ENCODE peak calls at places on chromosomes 3 and 15, in seven cellular contexts. E is lower lobe of right lung, O is neural crest cell, S is MM.1S, Y is neural progenitor cell, G is BE2C, F is choroid plexus epithelial cell. X is an unnamed sample.

GRCh38 chr3:59559721-59560514 is 510.1 kb upstream of the CFAP20DC start:
- DNase-seq in E (no peak), O (no peak), S (no peak), Y (peak; percentile 25), G (no peak), F (peak; percentile 98), X (peak; percentile 67)

GRCh38 chr3:71128951-71129350 is 454.6 kb downstream of the FOXP1 start:
- DNase-seq in E (no peak), O (no peak), S (no peak), Y (no peak), G (no peak), F (peak; percentile 66), X (no peak)

GRCh38 chr3:20105513-20106280 is 65.5 kb downstream of the KAT2B start:
- DNase-seq in E (no peak), O (no peak), S (no peak), Y (no peak), G (no peak), F (no peak), X (no peak)

GRCh38 chr15:46409879-46410278 is 775.0 kb downstream of the SQOR start:
- DNase-seq in E (no peak), O (no peak), S (no peak), Y (no peak), G (no peak), F (no peak), X (no peak)

GRCh38 chr3:42686832-42687650 is 1.7 kb downstream of the KLHL40 start:
- DNase-seq in E (no peak), O (no peak), S (no peak), Y (no peak), G (no peak), F (no peak), X (no peak)

GRCh38 chr3:2156244-2156847 is 57.7 kb downstream of the CNTN4 start:
- DNase-seq in E (no peak), O (peak; percentile 60), S (peak; percentile 27), Y (peak; percentile 80), G (peak; percentile 8), F (peak; percentile 1), X (no peak)

GRCh38 chr3:51371943-51372557 is 13.0 kb upstream of the MANF start:
- DNase-seq in E (no peak), O (peak; percentile 69), S (peak; percentile 77), Y (peak; percentile 88), G (peak; percentile 53), F (peak; percentile 92), X (peak; percentile 46)

GRCh38 chr3:169556909-169557308 is 106.6 kb downstream of the MECOM start:
- DNase-seq in E (no peak), O (no peak), S (no peak), Y (no peak), G (no peak), F (no peak), X (no peak)

GRCh38 chr3:129014148-129014547 is 13.0 kb downstream of the EFCC1 start:
- DNase-seq in E (no peak), O (no peak), S (no peak), Y (no peak), G (no peak), F (no peak), X (no peak)

GRCh38 chr15:72042865-72043264 is 75.1 kb downstream of the MYO9A start:
- DNase-seq in E (no peak), O (no peak), S (no peak), Y (no peak), G (no peak), F (no peak), X (no peak)
- TF ChIP-seq CTCF in E (no peak), O (no peak), S (no peak), Y (no peak), G (no peak), F (no peak), X (no peak)

DNA sequence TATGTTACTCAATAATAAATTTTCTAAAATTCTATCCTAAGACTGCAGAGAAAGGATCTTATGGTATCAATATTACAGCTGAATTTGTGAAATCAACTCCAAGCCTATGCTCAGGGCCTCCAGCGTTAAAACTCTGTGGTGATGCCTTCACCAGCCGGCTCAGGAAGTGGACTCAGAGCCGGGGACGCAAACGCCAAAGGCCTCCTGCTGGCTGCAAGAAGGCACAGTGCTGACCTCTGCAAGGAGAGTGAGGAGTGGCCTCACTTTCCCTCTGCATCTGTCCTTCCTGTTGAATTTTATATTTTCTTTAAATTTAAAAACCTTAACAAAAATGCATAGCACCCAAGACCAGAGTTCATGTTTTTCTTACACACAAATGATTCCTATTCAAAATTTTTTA is 48.5 kb downstream of the HERC2 start:
- DNase-seq in E (no peak), O (peak; percentile 25), S (no peak), Y (peak; percentile 51), G (no peak), F (peak; percentile 78), X (no peak)
- TF ChIP-seq CTCF in E (no peak), O (peak; percentile 46), S (no peak), Y (peak; percentile 40), G (peak; percentile 9), F (peak; percentile 69), X (no peak)

DNA sequence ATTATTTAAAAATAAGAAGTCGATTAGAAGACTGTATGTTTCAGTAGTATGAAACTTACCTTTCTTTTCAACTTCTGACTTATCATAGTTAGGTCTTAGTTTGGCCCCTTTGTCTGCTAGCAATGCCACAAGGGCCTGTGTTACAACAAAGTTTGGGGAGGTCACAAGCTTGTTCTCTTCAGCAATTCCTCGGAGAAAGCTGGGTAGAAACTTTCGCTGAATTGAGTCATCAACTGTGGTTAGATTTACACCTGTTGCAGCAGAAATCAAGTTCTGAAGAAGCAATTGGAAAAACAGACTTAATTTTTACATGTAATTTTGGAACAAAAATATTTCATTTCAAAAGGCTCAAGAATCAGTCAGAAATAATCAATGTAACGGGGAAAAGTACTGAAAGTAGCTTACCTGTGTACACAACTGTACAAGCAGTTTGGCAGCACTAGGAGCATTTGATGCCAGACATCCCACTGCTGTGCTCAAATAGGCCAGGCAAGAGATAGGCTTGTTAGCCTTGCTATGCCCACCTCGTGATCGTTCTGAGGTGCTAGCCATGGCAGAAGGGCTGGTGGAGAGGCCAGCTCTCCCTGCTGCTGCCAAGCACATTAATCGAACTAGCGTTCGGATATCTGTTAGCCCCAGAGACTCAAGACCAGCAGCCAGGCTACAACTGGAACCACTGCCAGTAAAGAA is 58.6 kb downstream of the FBXL22 start:
- DNase-seq in E (no peak), O (no peak), S (no peak), Y (no peak), G (no peak), F (no peak), X (no peak)
- TF ChIP-seq CTCF in E (no peak), O (no peak), S (no peak), Y (no peak), G (no peak), F (no peak), X (no peak)

GRCh38 chr15:63048986-63049665 is 6.6 kb downstream of the TPM1 start:
- DNase-seq in E (peak; percentile 70), O (peak; percentile 21), S (peak; percentile 43), Y (peak; percentile 65), G (peak; percentile 67), F (peak; percentile 69), X (no peak)
- TF ChIP-seq CTCF in E (no peak), O (no peak), S (no peak), Y (no peak), G (no peak), F (no peak), X (no peak)

GRCh38 chr15:72774696-72775383 is 8.7 kb downstream of the ADPGK start:
- DNase-seq in E (no peak), O (no peak), S (no peak), Y (no peak), G (no peak), F (no peak), X (no peak)

GRCh38 chr15:72766025-72766424 is 17.5 kb downstream of the ADPGK start:
- DNase-seq in E (no peak), O (no peak), S (no peak), Y (no peak), G (no peak), F (no peak), X (no peak)

GRCh38 chr15:72771329-72771725 is 12.2 kb downstream of the ADPGK start:
- DNase-seq in E (no peak), O (no peak), S (no peak), Y (peak; percentile 36), G (no peak), F (no peak), X (no peak)

GRCh38 chr15:72766780-72767179 is 16.8 kb downstream of the ADPGK start:
- DNase-seq in E (no peak), O (no peak), S (no peak), Y (no peak), G (no peak), F (no peak), X (no peak)

DNA sequence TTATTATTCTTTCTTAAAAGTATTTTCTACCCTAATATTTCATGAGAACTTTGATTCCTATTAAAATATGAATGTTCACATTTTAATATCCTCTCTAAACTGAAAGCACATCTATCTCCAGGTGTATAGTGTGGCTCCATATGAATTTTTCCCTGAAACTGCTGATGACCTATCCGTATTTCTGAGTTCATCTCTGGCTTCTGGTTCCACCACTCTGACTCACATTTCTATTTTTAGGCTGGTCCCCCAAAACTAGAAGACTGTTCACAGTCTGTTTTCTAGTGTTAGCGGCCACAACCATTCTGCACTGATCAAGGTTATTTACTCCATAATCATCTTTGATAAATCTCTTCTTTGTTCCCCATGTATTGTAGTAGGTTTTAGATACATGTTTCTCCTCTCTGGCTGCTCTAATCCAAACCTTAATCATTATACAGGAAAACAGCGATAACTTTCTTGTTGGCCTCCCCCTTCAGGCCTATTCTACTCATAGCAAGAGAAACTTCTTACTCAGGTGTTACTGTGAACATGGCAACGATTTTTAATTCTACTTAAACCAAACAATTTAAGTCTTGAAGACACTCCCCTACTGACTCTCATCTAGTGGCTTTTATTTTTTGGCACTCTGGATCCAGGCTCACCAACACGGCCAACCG is 12.8 kb downstream of the ADPGK start:
- DNase-seq in E (no peak), O (no peak), S (no peak), Y (no peak), G (no peak), F (peak; percentile 35), X (no peak)
- TF ChIP-seq CTCF in E (no peak), O (peak; percentile 29), S (peak; percentile 31), Y (peak; percentile 34), G (peak; percentile 19), F (peak; percentile 46), X (no peak)

GRCh38 chr15:60391722-60392340 is 6.0 kb downstream of the ANXA2 start:
- DNase-seq in E (no peak), O (no peak), S (no peak), Y (no peak), G (no peak), F (peak; percentile 15), X (no peak)

GRCh38 chr15:60389261-60390077 is 8.3 kb downstream of the ANXA2 start:
- DNase-seq in E (no peak), O (no peak), S (peak; percentile 82), Y (no peak), G (no peak), F (peak; percentile 47), X (no peak)

GRCh38 chr15:60392601-60392985 is 5.2 kb downstream of the ANXA2 start:
- DNase-seq in E (no peak), O (no peak), S (no peak), Y (no peak), G (no peak), F (peak; percentile 85), X (no peak)

GRCh38 chr15:60390231-60390630 is 7.6 kb downstream of the ANXA2 start:
- DNase-seq in E (no peak), O (no peak), S (no peak), Y (no peak), G (no peak), F (peak; percentile 14), X (no peak)

GRCh38 chr15:60390931-60391501 is 6.8 kb downstream of the ANXA2 start:
- DNase-seq in E (no peak), O (no peak), S (no peak), Y (peak; percentile 88), G (no peak), F (peak; percentile 83), X (peak; percentile 80)
- TF ChIP-seq CTCF in E (no peak), O (no peak), S (no peak), Y (no peak), G (no peak), F (peak; percentile 11), X (peak; percentile 29)

X was measured in AG09319.